ENCODE peak calls at places on chromosome 12, in six cellular contexts. E is NCI-H510A treated with DMSO at 0.1 percent for 48 hours; V is AG10803; A is ovary; D is CD4-positive, CD25-positive, alpha-beta regulatory T cell; O is progenitor cell of endocrine pancreas. U is an unnamed sample.
A peak's percentile ranks its signal among the peaks of the same experiment; 100 is the strongest.

GRCh38 chr12:42963993-42964392 is 374.4 kb upstream of the PRICKLE1 start:
- DNase-seq in E (no peak), A (no peak), D (no peak), O (no peak), V (no peak), U (no peak)

GRCh38 chr12:110704750-110705149 is 15.8 kb upstream of the HVCN1 start:
- DNase-seq in A (no peak), V (no peak), E (peak; percentile 16), O (peak; percentile 14), D (no peak), U (no peak)

GRCh38 chr12:106118-106561 is 39.6 kb downstream of the IQSEC3 start:
- DNase-seq in D (no peak), O (no peak), A (no peak), E (peak; percentile 92), V (peak; percentile 1), U (no peak)

GRCh38 chr12:87828384-87828973 is 200.7 kb downstream of the C12orf50 start:
- DNase-seq in E (no peak), V (no peak), D (no peak), O (no peak), A (no peak), U (no peak)

GRCh38 chr12:105888696-105889095 is 250.1 kb downstream of the NUAK1 start:
- DNase-seq in E (no peak), O (no peak), V (peak; percentile 59), D (no peak), A (no peak), U (peak; percentile 63)

GRCh38 chr12:52204931-52205505 is 13.2 kb upstream of the KRT80 start:
- DNase-seq in A (no peak), O (no peak), E (no peak), D (no peak), V (no peak), U (no peak)

GRCh38 chr12:102454330-102454729 is 26.0 kb downstream of the IGF1 start:
- DNase-seq in O (no peak), D (no peak), E (no peak), A (no peak), V (no peak), U (no peak)

GRCh38 chr12:92538970-92539749 is 163.6 kb upstream of the PLEKHG7 start:
- DNase-seq in A (no peak), V (peak; percentile 56), O (no peak), E (no peak), D (no peak), U (peak; percentile 6)

GRCh38 chr12:31004666-31005065 is 69.0 kb upstream of the DDX11 start:
- DNase-seq in E (no peak), D (no peak), O (no peak), A (no peak), V (no peak), U (no peak)

GRCh38 chr12:32502693-32503510 is 103.5 kb downstream of the FGD4 start:
- DNase-seq in D (no peak), E (no peak), O (no peak), V (peak; percentile 91), A (no peak), U (no peak)

GRCh38 chr12:54285150-54286041 is 4.9 kb downstream of the HNRNPA1 start:
- DNase-seq in O (no peak), A (no peak), V (no peak), E (no peak), D (no peak), U (no peak)